ENCODE peak calls at places on chromosomes 16 and 17, in nine cellular contexts. L is GM06990, U is OCI-LY7, X is left lung, I is astrocyte of the spinal cord, Z is fibroblast of lung, G is GM12865, S is breast epithelium, B is fibroblast of the aortic adventitia. V is an unnamed sample.

GRCh38 chr17:47720196-47720595 is 12.8 kb upstream of the TBX21 start:
- DNase-seq in U (no peak), I (no peak), G (no peak), X (no peak), B (no peak), L (no peak), S (no peak), Z (no peak), V (no peak)

GRCh38 chr17:49074851-49075540 is 57.6 kb upstream of the B4GALNT2 start:
- DNase-seq in S (no peak), I (peak; percentile 51), U (no peak), Z (peak; percentile 42), B (peak; percentile 49), X (no peak), L (no peak), G (no peak), V (no peak)

GRCh38 chr16:16021646-16021987 is 72.2 kb downstream of the ABCC1 start:
- DNase-seq in G (no peak), U (no peak), I (no peak), S (no peak), B (no peak), L (no peak), Z (no peak), X (no peak), V (no peak)

GRCh38 chr16:69340095-69340644 is 598 bp downstream of the NIP7 start:
- DNase-seq in X (no peak), G (no peak), B (no peak), U (no peak), I (no peak), Z (peak; percentile 22), S (no peak), L (no peak), V (no peak)

GRCh38 chr16:77592021-77592420 is 130.3 kb upstream of the NUDT7 start:
- DNase-seq in G (no peak), B (no peak), I (no peak), L (no peak), X (no peak), Z (no peak), S (no peak), U (no peak), V (no peak)

GRCh38 chr16:3846595-3847091 is 33.9 kb downstream of the CREBBP start:
- DNase-seq in X (no peak), S (no peak), U (no peak), B (no peak), G (no peak), Z (no peak), I (no peak), L (no peak), V (no peak)

GRCh38 chr17:41629316-41629715 is 4.9 kb upstream of the KRT17 start:
- DNase-seq in G (no peak), X (no peak), I (no peak), L (no peak), B (no peak), Z (no peak), S (no peak), U (no peak), V (no peak)

GRCh38 chr16:75580-76501 is 2.2 kb upstream of the MPG start:
- DNase-seq in Z (peak; percentile 79), S (peak; percentile 75), G (no peak), I (peak; percentile 77), B (peak; percentile 91), L (no peak), U (peak; percentile 33), X (peak; percentile 87), V (no peak)

GRCh38 chr16:17520567-17520966 is 49.8 kb upstream of the XYLT1 start:
- DNase-seq in S (no peak), I (no peak), U (no peak), L (no peak), B (peak; percentile 71), X (no peak), Z (peak; percentile 83), G (no peak), V (peak; percentile 68)

GRCh38 chr17:17790673-17791464 is 45.9 kb downstream of the SREBF1 start:
- DNase-seq in X (no peak), B (no peak), Z (no peak), U (no peak), I (no peak), S (no peak), L (no peak), G (no peak), V (no peak)

GRCh38 chr17:29341726-29342125 is 47.8 kb upstream of the NUFIP2 start:
- DNase-seq in B (peak; percentile 27), U (no peak), X (no peak), S (no peak), I (no peak), G (no peak), L (no peak), Z (no peak), V (peak; percentile 20)

GRCh38 chr17:78416311-78416711 is 37.9 kb downstream of the PGS1 start:
- DNase-seq in B (no peak), X (peak; percentile 68), U (no peak), S (no peak), L (no peak), Z (peak; percentile 63), G (no peak), I (peak; percentile 54), V (no peak)

GRCh38 chr17:57671546-57672204 is 73.4 kb downstream of the CCDC182 start:
- DNase-seq in G (peak; percentile 84), L (peak; percentile 36), B (peak; percentile 76), X (peak; percentile 88), S (peak; percentile 47), I (peak; percentile 80), Z (peak; percentile 68), U (peak; percentile 88), V (peak; percentile 13)

GRCh38 chr17:77002103-77003045 is 134.2 kb downstream of the MGAT5B start:
- DNase-seq in L (no peak), Z (peak; percentile 93), U (no peak), G (no peak), B (peak; percentile 38), S (no peak), I (peak; percentile 91), X (no peak), V (no peak)

GRCh38 chr17:50187741-50188520 is 13.5 kb downstream of the COL1A1 start:
- DNase-seq in G (no peak), B (peak; percentile 85), L (no peak), U (no peak), Z (peak; percentile 78), S (no peak), X (peak; percentile 50), I (peak; percentile 77), V (no peak)

GRCh38 chr17:82583720-82584234 is 64.2 kb downstream of the FOXK2 start:
- DNase-seq in U (no peak), I (no peak), Z (no peak), X (peak; percentile 86), G (no peak), L (no peak), S (no peak), B (no peak), V (no peak)
- H3K4me3 ChIP-seq in U (no peak overlapping the region), I (no peak overlapping the region), Z (no peak overlapping the region), X (no peak overlapping the region), G (no peak overlapping the region), L (no peak overlapping the region), S (no peak overlapping the region), B (no peak overlapping the region), V (no peak overlapping the region)

DNA sequence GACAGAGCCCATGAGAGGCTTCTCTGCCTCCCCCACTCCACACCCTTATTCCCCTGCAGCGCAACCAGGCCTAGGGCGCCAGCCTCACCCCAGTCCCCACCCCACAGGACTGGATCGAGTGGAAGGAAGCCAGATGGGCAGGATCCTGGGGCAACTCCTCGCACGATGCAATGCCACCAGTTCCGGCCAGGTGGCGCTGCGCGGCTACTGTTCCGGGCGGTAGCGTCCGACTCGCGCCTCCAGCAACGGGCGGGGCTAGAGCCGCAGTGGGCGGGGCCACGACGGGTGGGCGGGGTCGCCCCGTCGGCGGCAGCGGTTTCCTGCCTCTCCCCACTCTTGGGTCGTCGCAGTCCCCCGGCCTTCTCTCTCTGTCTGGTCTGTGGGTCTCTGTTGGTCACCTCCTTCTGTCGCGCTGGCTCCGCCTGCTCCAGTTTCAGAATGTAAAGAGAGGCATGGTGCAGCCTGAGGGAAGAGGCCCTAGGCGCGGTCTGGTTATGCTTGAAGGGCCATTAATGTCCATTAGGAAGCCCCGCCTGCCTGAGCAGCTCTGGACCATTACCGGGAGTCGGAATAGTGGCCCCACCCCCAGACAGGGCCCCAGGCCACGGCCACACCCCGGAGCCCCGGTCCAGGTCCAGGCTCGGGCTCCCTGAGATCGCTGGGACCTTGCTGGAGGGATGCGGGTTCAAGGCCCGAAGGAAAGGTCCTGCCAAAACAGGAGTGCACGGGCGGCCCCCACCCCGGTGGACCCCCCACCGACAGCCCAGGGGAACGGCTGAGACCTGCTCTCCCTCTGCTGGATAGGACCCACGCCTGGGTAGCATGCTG is 3.4 kb upstream of the NHERF2 start:
- DNase-seq in U (peak; percentile 89), I (peak; percentile 83), G (peak; percentile 92), Z (peak; percentile 71), L (peak; percentile 90), X (peak; percentile 100), S (peak; percentile 85), B (peak; percentile 85), V (no peak)
- H3K4me3 ChIP-seq in U (peak overlapping the region; percentile 29), I (peak overlapping the region; percentile 34), G (peak overlapping the region; percentile 24), Z (no peak overlapping the region), L (no peak overlapping the region), X (no peak overlapping the region), S (peak overlapping the region; percentile 31), B (peak overlapping the region; percentile 45), V (peak overlapping the region; percentile 18)

DNA sequence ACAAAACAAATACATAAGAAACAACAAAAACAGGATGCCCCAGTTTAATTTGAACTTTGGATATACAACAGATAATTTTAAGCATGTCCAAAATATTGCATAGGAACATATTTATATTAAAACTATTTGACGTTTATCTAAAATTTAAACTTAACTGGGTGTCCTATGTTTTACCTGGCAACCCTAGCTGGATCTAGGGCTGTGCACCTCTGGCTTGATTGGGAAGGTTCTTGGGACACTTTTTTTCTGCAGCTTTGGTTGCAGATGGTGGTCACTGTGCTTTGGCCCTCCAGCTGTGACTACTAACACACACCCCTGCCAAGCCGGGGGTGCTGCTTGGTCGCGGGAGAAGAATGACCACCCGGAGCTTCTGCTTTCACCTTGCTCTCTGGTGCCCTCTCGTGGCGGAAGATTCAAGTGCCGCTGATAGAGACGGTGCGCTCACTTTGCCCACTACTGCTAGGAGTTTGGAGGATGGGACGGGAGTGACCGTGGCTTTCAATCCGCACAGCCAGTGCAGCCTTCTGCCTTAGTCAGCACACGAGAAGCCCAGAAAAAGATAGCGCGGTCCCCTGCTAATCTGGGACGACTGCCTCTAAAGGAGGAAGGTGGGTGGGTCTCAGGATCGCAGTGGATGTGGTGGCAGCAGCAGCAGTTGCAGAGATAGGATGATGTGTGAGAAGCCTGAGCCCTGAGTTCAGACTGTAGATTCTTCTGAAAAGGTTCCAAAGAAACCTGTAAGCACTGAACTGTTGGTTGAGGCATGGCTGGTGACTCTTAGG is 6.7 kb downstream of the SPACA3 start:
- DNase-seq in X (peak; percentile 83), B (peak; percentile 68), S (peak; percentile 53), I (peak; percentile 47), Z (peak; percentile 49), L (peak; percentile 35), G (peak; percentile 74), U (peak; percentile 61), V (peak; percentile 23)
- H3K4me3 ChIP-seq in X (no peak overlapping the region), B (no peak overlapping the region), S (no peak overlapping the region), I (no peak overlapping the region), Z (peak overlapping the region; percentile 20), L (no peak overlapping the region), G (no peak overlapping the region), U (no peak overlapping the region), V (peak overlapping the region; percentile 15)

DNA sequence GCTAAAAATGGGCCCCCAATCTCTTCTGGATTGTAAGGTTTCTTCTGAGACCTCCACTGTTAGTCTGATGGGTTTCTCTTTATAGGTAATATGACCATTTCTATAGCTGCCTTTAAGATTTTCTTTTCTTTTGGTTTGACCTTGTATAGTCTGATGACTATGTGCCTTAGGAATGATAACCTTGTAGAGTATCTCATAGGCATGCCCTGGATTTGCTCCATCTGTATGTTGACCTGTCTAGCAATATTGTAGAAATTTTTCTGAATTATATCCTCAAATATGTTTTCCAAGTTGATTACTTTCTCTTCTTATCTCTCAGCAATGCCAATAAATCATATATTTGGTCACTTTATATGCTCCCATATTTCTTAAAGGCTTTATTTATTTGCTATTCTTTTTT is 1403.8 kb upstream of the GOT2 start:
- DNase-seq in X (no peak), I (no peak), B (no peak), G (no peak), S (no peak), U (no peak), L (no peak), Z (peak; percentile 22), V (no peak)
- H3K4me3 ChIP-seq in X (no peak overlapping the region), I (no peak overlapping the region), B (no peak overlapping the region), G (no peak overlapping the region), S (no peak overlapping the region), U (no peak overlapping the region), L (no peak overlapping the region), Z (no peak overlapping the region), V (no peak overlapping the region)

V was measured in BJ.